ENCODE peak calls at places on chromosomes 3 and 15, in eight cellular contexts. One of them, this sample, is unnamed. For H3K27me3 and H3K4me1, the result is how much of the 10 kb centered on the place peaks cover.

GRCh38 chr15:64749999-64750657 is 25.3 kb downstream of the RBPMS2 start:
- DNase-seq in PC-3: no peak
- DNase-seq in body of pancreas: no peak
- DNase-seq in GM23338: peak
- DNase-seq in tibial nerve: no peak
- DNase-seq in CD8-positive, alpha-beta memory T cell: no peak
- DNase-seq in neuronal stem cell: peak
- DNase-seq in left lung: no peak
- DNase-seq in this sample: peak

GRCh38 chr3:27914199-27914598 is 192.1 kb upstream of the EOMES start:
- DNase-seq in CD8-positive, alpha-beta memory T cell: no peak
- DNase-seq in PC-3: peak
- DNase-seq in body of pancreas: no peak
- DNase-seq in GM23338: peak
- DNase-seq in left lung: no peak
- DNase-seq in tibial nerve: no peak
- DNase-seq in neuronal stem cell: peak
- DNase-seq in this sample: peak

GRCh38 chr15:22952826-22953579 is 27.2 kb downstream of the CYFIP1 start:
- DNase-seq in neuronal stem cell: peak
- DNase-seq in CD8-positive, alpha-beta memory T cell: no peak
- DNase-seq in body of pancreas: no peak
- DNase-seq in PC-3: no peak
- DNase-seq in GM23338: peak
- DNase-seq in left lung: no peak
- DNase-seq in tibial nerve: no peak
- DNase-seq in this sample: no peak

GRCh38 chr15:32838338-32838737 is 120.5 kb downstream of the GREM1 start:
- DNase-seq in body of pancreas: no peak
- DNase-seq in GM23338: no peak
- DNase-seq in tibial nerve: no peak
- DNase-seq in PC-3: no peak
- DNase-seq in CD8-positive, alpha-beta memory T cell: no peak
- DNase-seq in neuronal stem cell: no peak
- DNase-seq in left lung: no peak
- DNase-seq in this sample: no peak

GRCh38 chr3:42991369-42992315 is 12.5 kb downstream of the GASK1A start:
- DNase-seq in left lung: no peak
- DNase-seq in PC-3: no peak
- DNase-seq in body of pancreas: no peak
- DNase-seq in tibial nerve: no peak
- DNase-seq in CD8-positive, alpha-beta memory T cell: no peak
- DNase-seq in GM23338: peak
- DNase-seq in neuronal stem cell: no peak
- DNase-seq in this sample: no peak

GRCh38 chr3:156633335-156633734 is 41.1 kb upstream of the TIPARP start:
- DNase-seq in GM23338: no peak
- DNase-seq in body of pancreas: peak
- DNase-seq in neuronal stem cell: no peak
- DNase-seq in tibial nerve: no peak
- DNase-seq in CD8-positive, alpha-beta memory T cell: no peak
- DNase-seq in left lung: no peak
- DNase-seq in PC-3: no peak
- DNase-seq in this sample: no peak

GRCh38 chr15:44207643-44208042 is 12.6 kb upstream of the FRMD5 start:
- DNase-seq in left lung: no peak
- DNase-seq in tibial nerve: no peak
- DNase-seq in PC-3: peak
- DNase-seq in GM23338: no peak
- DNase-seq in CD8-positive, alpha-beta memory T cell: no peak
- DNase-seq in neuronal stem cell: no peak
- DNase-seq in body of pancreas: no peak
- DNase-seq in this sample: no peak

GRCh38 chr15:41567870-41568269 is 8.9 kb downstream of the TYRO3 start:
- DNase-seq in left lung: no peak
- DNase-seq in tibial nerve: no peak
- DNase-seq in CD8-positive, alpha-beta memory T cell: no peak
- DNase-seq in PC-3: no peak
- DNase-seq in GM23338: peak
- DNase-seq in body of pancreas: no peak
- DNase-seq in neuronal stem cell: peak
- DNase-seq in this sample: no peak

GRCh38 chr3:10299175-10299574 is 6.4 kb upstream of the GHRL start:
- DNase-seq in GM23338: no peak
- DNase-seq in PC-3: no peak
- DNase-seq in left lung: no peak
- DNase-seq in tibial nerve: no peak
- DNase-seq in neuronal stem cell: no peak
- DNase-seq in CD8-positive, alpha-beta memory T cell: no peak
- DNase-seq in body of pancreas: no peak
- DNase-seq in this sample: no peak

GRCh38 chr15:83651541-83651940 is 2.4 kb upstream of the ADAMTSL3 start:
- DNase-seq in CD8-positive, alpha-beta memory T cell: no peak
- DNase-seq in GM23338: no peak
- DNase-seq in left lung: no peak
- DNase-seq in PC-3: peak
- DNase-seq in neuronal stem cell: no peak
- DNase-seq in tibial nerve: no peak
- DNase-seq in body of pancreas: no peak
- DNase-seq in this sample: no peak

GRCh38 chr15:83654379-83655236 is 685 bp downstream of the ADAMTSL3 start:
- DNase-seq in CD8-positive, alpha-beta memory T cell: no peak
- DNase-seq in PC-3: peak
- DNase-seq in GM23338: peak
- DNase-seq in tibial nerve: no peak
- DNase-seq in left lung: peak
- DNase-seq in body of pancreas: peak
- DNase-seq in neuronal stem cell: no peak
- DNase-seq in this sample: no peak

GRCh38 chr15:83653639-83654378 is at the start of gene ADAMTSL3:
- DNase-seq in tibial nerve: peak
- DNase-seq in GM23338: peak
- DNase-seq in left lung: peak
- DNase-seq in body of pancreas: peak
- DNase-seq in CD8-positive, alpha-beta memory T cell: no peak
- DNase-seq in neuronal stem cell: peak
- DNase-seq in PC-3: peak
- DNase-seq in this sample: no peak

GRCh38 chr15:83652606-83653204 is 1.2 kb upstream of the ADAMTSL3 start:
- DNase-seq in tibial nerve: no peak
- DNase-seq in left lung: no peak
- DNase-seq in CD8-positive, alpha-beta memory T cell: no peak
- DNase-seq in GM23338: no peak
- DNase-seq in PC-3: no peak
- DNase-seq in body of pancreas: no peak
- DNase-seq in neuronal stem cell: no peak
- DNase-seq in this sample: no peak

GRCh38 chr15:83653288-83653638 is 660 bp upstream of the ADAMTSL3 start:
- DNase-seq in GM23338: no peak
- DNase-seq in tibial nerve: no peak
- DNase-seq in neuronal stem cell: no peak
- DNase-seq in CD8-positive, alpha-beta memory T cell: no peak
- DNase-seq in body of pancreas: no peak
- DNase-seq in left lung: peak
- DNase-seq in PC-3: no peak
- DNase-seq in this sample: no peak
- H3K27me3 ChIP-seq in GM23338: under half
- H3K27me3 ChIP-seq in tibial nerve: under half
- H3K27me3 ChIP-seq in neuronal stem cell: under half
- H3K27me3 ChIP-seq in CD8-positive, alpha-beta memory T cell: under half
- H3K27me3 ChIP-seq in body of pancreas: under half
- H3K27me3 ChIP-seq in left lung: under half
- H3K27me3 ChIP-seq in PC-3: under half
- H3K27me3 ChIP-seq in this sample: under half

DNA sequence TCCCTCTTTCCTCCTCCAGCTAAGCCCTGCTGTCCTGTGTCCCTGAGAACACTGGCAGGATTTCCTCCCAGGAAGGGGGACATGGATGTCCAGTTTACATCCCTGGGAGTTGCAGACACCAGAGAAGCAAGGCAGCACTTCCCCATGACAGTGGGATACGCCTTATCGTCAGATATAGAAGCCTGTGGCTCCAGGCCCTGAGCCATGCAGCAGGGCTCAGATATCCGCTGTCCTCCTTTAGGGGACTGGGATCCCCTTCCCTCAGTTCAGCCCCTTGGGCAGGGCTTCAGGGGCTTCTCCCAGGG is 16.4 kb downstream of the CORO2B start:
- DNase-seq in left lung: no peak
- DNase-seq in tibial nerve: no peak
- DNase-seq in neuronal stem cell: no peak
- DNase-seq in body of pancreas: no peak
- DNase-seq in CD8-positive, alpha-beta memory T cell: no peak
- DNase-seq in PC-3: no peak
- DNase-seq in GM23338: no peak
- DNase-seq in this sample: no peak
- H3K4me1 ChIP-seq in left lung: under half
- H3K4me1 ChIP-seq in tibial nerve: half or more
- H3K4me1 ChIP-seq in neuronal stem cell: under half
- H3K4me1 ChIP-seq in body of pancreas: under half
- H3K4me1 ChIP-seq in CD8-positive, alpha-beta memory T cell: under half
- H3K4me1 ChIP-seq in PC-3: under half
- H3K4me1 ChIP-seq in GM23338: under half
- H3K4me1 ChIP-seq in this sample: under half

DNA sequence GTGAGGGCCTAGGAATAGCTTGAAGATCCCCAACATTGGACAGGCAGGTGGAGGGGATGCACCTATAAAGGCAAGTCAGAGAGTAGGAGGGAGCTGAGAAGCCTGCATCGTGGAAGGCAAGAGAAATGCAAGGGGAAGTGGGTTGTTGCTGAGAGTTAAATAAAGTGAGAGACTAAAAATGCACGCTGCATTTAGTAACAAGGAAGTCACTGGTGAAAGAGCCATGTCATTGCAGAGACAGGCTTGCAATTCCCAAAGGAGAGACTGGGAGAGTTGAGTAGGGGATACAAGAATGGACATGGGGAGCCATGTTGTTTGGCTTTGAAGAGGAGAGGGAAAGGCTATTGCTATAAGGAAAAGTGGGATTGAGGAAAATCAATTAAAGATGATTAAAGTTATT is 77.0 kb upstream of the HEG1 start:
- DNase-seq in left lung: no peak
- DNase-seq in GM23338: no peak
- DNase-seq in tibial nerve: no peak
- DNase-seq in PC-3: no peak
- DNase-seq in CD8-positive, alpha-beta memory T cell: no peak
- DNase-seq in neuronal stem cell: no peak
- DNase-seq in body of pancreas: no peak
- DNase-seq in this sample: no peak
- H3K27me3 ChIP-seq in left lung: under half
- H3K27me3 ChIP-seq in GM23338: under half
- H3K27me3 ChIP-seq in tibial nerve: under half
- H3K27me3 ChIP-seq in PC-3: under half
- H3K27me3 ChIP-seq in CD8-positive, alpha-beta memory T cell: under half
- H3K27me3 ChIP-seq in neuronal stem cell: under half
- H3K27me3 ChIP-seq in body of pancreas: under half
- H3K27me3 ChIP-seq in this sample: under half

DNA sequence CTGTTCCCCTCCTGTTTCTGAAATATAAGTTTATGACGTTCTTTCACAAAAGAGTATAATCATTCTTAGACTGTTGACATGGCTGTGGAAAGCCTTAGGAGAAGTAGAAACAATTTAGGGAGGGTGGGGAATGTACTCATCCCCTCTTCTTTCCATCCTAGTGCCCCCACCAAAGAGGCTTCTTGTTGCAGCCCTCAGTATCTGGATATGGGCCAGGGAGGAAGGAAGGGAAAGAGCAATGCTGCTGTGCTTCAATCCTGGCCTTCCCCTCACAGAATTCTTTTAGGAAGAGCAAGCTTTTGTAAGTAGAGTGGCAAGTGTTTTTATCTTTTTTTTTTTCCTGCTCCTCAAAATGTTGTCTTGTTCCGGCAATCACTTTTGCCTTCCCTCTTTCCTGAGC is 1.7 kb downstream of the INAFM2 start:
- DNase-seq in tibial nerve: no peak
- DNase-seq in CD8-positive, alpha-beta memory T cell: no peak
- DNase-seq in neuronal stem cell: no peak
- DNase-seq in body of pancreas: no peak
- DNase-seq in left lung: no peak
- DNase-seq in PC-3: no peak
- DNase-seq in GM23338: no peak
- DNase-seq in this sample: no peak
- H3K4me1 ChIP-seq in tibial nerve: half or more
- H3K4me1 ChIP-seq in CD8-positive, alpha-beta memory T cell: under half
- H3K4me1 ChIP-seq in neuronal stem cell: under half
- H3K4me1 ChIP-seq in body of pancreas: half or more
- H3K4me1 ChIP-seq in left lung: under half
- H3K4me1 ChIP-seq in PC-3: under half
- H3K4me1 ChIP-seq in GM23338: half or more
- H3K4me1 ChIP-seq in this sample: half or more

GRCh38 chr15:70398694-70399093 is 301.0 kb upstream of the TLE3 start:
- DNase-seq in CD8-positive, alpha-beta memory T cell: no peak
- DNase-seq in tibial nerve: no peak
- DNase-seq in neuronal stem cell: no peak
- DNase-seq in left lung: no peak
- DNase-seq in body of pancreas: no peak
- DNase-seq in PC-3: no peak
- DNase-seq in GM23338: no peak
- DNase-seq in this sample: no peak
- H3K27me3 ChIP-seq in CD8-positive, alpha-beta memory T cell: under half
- H3K27me3 ChIP-seq in tibial nerve: under half
- H3K27me3 ChIP-seq in neuronal stem cell: under half
- H3K27me3 ChIP-seq in left lung: under half
- H3K27me3 ChIP-seq in body of pancreas: under half
- H3K27me3 ChIP-seq in PC-3: half or more
- H3K27me3 ChIP-seq in GM23338: under half
- H3K27me3 ChIP-seq in this sample: under half

DNA sequence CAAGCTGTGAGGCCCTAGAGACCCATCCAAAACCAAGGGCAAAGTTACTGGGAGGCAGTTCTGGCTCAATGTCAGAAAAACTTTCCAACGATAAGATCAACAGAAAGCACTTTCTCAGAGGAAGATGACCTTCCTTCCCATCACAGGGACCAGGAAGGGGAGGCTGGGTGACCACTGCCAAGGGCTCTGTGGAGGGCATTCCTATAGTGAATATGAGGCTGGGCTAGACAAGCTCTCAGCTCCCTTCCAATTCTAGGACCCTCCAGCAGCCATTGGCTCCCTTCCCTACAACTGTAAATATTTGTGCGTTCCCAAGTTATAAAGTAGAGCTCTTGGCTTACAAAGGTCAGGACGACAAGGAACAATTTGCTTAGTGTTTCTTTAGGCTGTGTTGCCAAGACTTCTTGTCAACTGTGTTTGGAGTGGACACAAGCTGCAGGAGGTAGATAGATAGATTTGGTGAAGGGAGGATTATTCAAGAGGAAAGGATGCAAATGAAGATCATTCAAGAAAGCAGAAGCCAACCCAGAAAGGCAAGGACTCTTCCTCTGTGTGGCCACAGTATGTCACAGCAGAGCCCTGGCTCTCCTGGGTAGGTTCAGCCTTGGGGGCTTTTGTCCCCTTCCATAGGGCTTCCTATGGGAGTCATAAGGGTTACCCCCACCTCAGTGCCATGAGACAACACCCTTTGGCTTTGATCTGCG is 223.5 kb upstream of the TLE3 start:
- DNase-seq in tibial nerve: no peak
- DNase-seq in neuronal stem cell: no peak
- DNase-seq in GM23338: no peak
- DNase-seq in left lung: no peak
- DNase-seq in CD8-positive, alpha-beta memory T cell: no peak
- DNase-seq in body of pancreas: no peak
- DNase-seq in PC-3: no peak
- DNase-seq in this sample: peak
- H3K4me1 ChIP-seq in tibial nerve: half or more
- H3K4me1 ChIP-seq in neuronal stem cell: under half
- H3K4me1 ChIP-seq in GM23338: under half
- H3K4me1 ChIP-seq in left lung: under half
- H3K4me1 ChIP-seq in CD8-positive, alpha-beta memory T cell: under half
- H3K4me1 ChIP-seq in body of pancreas: under half
- H3K4me1 ChIP-seq in PC-3: under half
- H3K4me1 ChIP-seq in this sample: under half

This sample was measured in HAP-1.